ENCODE peak calls at places on chromosome 6, in ten cellular contexts. One of them, this sample, is unnamed.

GRCh38 chr6:147821266-147821665 is 312.8 kb downstream of the SAMD5 start:
- DNase-seq in cardiac fibroblast: no peak
- DNase-seq in stimulated activated CD8-positive, alpha-beta memory T cell treated with anti-CD3 and anti-CD28 coated beads, Interleukin-2, amount 100 ng/mL, for 1 hour: no peak
- DNase-seq in A549: no peak
- DNase-seq in pancreas: no peak
- DNase-seq in A673: no peak
- DNase-seq in activated CD8-positive, alpha-beta memory T cell treated with anti-CD3 and anti-CD28 coated beads, Interleukin-2, amount 50 U/mL, for 4 hours: no peak
- DNase-seq in cortex of kidney: no peak
- DNase-seq in NCI-H1105 treated with DMSO at 0.1 percent for 48 hours: no peak
- DNase-seq in iris pigment epithelial cell: no peak
- DNase-seq in this sample: no peak

GRCh38 chr6:9593566-9593965 is 821.3 kb downstream of the TFAP2A start:
- DNase-seq in cardiac fibroblast: no peak
- DNase-seq in stimulated activated CD8-positive, alpha-beta memory T cell treated with anti-CD3 and anti-CD28 coated beads, Interleukin-2, amount 100 ng/mL, for 1 hour: no peak
- DNase-seq in A549: no peak
- DNase-seq in pancreas: no peak
- DNase-seq in A673: no peak
- DNase-seq in activated CD8-positive, alpha-beta memory T cell treated with anti-CD3 and anti-CD28 coated beads, Interleukin-2, amount 50 U/mL, for 4 hours: no peak
- DNase-seq in cortex of kidney: no peak
- DNase-seq in NCI-H1105 treated with DMSO at 0.1 percent for 48 hours: no peak
- DNase-seq in iris pigment epithelial cell: peak; percentile 8
- DNase-seq in this sample: no peak

GRCh38 chr6:45822269-45822812 is 193.3 kb downstream of the CLIC5 start:
- DNase-seq in cardiac fibroblast: no peak
- DNase-seq in stimulated activated CD8-positive, alpha-beta memory T cell treated with anti-CD3 and anti-CD28 coated beads, Interleukin-2, amount 100 ng/mL, for 1 hour: no peak
- DNase-seq in A549: no peak
- DNase-seq in pancreas: no peak
- DNase-seq in A673: no peak
- DNase-seq in activated CD8-positive, alpha-beta memory T cell treated with anti-CD3 and anti-CD28 coated beads, Interleukin-2, amount 50 U/mL, for 4 hours: no peak
- DNase-seq in cortex of kidney: no peak
- DNase-seq in NCI-H1105 treated with DMSO at 0.1 percent for 48 hours: no peak
- DNase-seq in iris pigment epithelial cell: no peak
- DNase-seq in this sample: no peak

GRCh38 chr6:72616406-72617015 is 5.4 kb upstream of the KCNQ5 start:
- DNase-seq in cardiac fibroblast: peak; percentile 71
- DNase-seq in stimulated activated CD8-positive, alpha-beta memory T cell treated with anti-CD3 and anti-CD28 coated beads, Interleukin-2, amount 100 ng/mL, for 1 hour: no peak
- DNase-seq in A549: no peak
- DNase-seq in pancreas: no peak
- DNase-seq in A673: peak; percentile 58
- DNase-seq in activated CD8-positive, alpha-beta memory T cell treated with anti-CD3 and anti-CD28 coated beads, Interleukin-2, amount 50 U/mL, for 4 hours: no peak
- DNase-seq in cortex of kidney: no peak
- DNase-seq in NCI-H1105 treated with DMSO at 0.1 percent for 48 hours: no peak
- DNase-seq in iris pigment epithelial cell: peak; percentile 50
- DNase-seq in this sample: no peak

GRCh38 chr6:31784270-31784925 is 7.3 kb upstream of the VWA7 start:
- DNase-seq in cardiac fibroblast: no peak
- DNase-seq in stimulated activated CD8-positive, alpha-beta memory T cell treated with anti-CD3 and anti-CD28 coated beads, Interleukin-2, amount 100 ng/mL, for 1 hour: no peak
- DNase-seq in A549: no peak
- DNase-seq in pancreas: no peak
- DNase-seq in A673: no peak
- DNase-seq in activated CD8-positive, alpha-beta memory T cell treated with anti-CD3 and anti-CD28 coated beads, Interleukin-2, amount 50 U/mL, for 4 hours: no peak
- DNase-seq in cortex of kidney: no peak
- DNase-seq in NCI-H1105 treated with DMSO at 0.1 percent for 48 hours: no peak
- DNase-seq in iris pigment epithelial cell: no peak
- DNase-seq in this sample: no peak

GRCh38 chr6:117034547-117034946 is 157.5 kb downstream of the RFX6 start:
- DNase-seq in cardiac fibroblast: no peak
- DNase-seq in stimulated activated CD8-positive, alpha-beta memory T cell treated with anti-CD3 and anti-CD28 coated beads, Interleukin-2, amount 100 ng/mL, for 1 hour: no peak
- DNase-seq in A549: no peak
- DNase-seq in pancreas: no peak
- DNase-seq in A673: no peak
- DNase-seq in activated CD8-positive, alpha-beta memory T cell treated with anti-CD3 and anti-CD28 coated beads, Interleukin-2, amount 50 U/mL, for 4 hours: no peak
- DNase-seq in cortex of kidney: no peak
- DNase-seq in NCI-H1105 treated with DMSO at 0.1 percent for 48 hours: no peak
- DNase-seq in iris pigment epithelial cell: no peak
- DNase-seq in this sample: no peak

GRCh38 chr6:108969776-108970175 is 121.6 kb downstream of the ARMC2 start:
- DNase-seq in cardiac fibroblast: no peak
- DNase-seq in stimulated activated CD8-positive, alpha-beta memory T cell treated with anti-CD3 and anti-CD28 coated beads, Interleukin-2, amount 100 ng/mL, for 1 hour: no peak
- DNase-seq in A549: no peak
- DNase-seq in pancreas: no peak
- DNase-seq in A673: no peak
- DNase-seq in activated CD8-positive, alpha-beta memory T cell treated with anti-CD3 and anti-CD28 coated beads, Interleukin-2, amount 50 U/mL, for 4 hours: no peak
- DNase-seq in cortex of kidney: no peak
- DNase-seq in NCI-H1105 treated with DMSO at 0.1 percent for 48 hours: no peak
- DNase-seq in iris pigment epithelial cell: peak; percentile 47
- DNase-seq in this sample: no peak

GRCh38 chr6:53109612-53110011 is 39.0 kb downstream of the GCM1 start:
- DNase-seq in cardiac fibroblast: no peak
- DNase-seq in stimulated activated CD8-positive, alpha-beta memory T cell treated with anti-CD3 and anti-CD28 coated beads, Interleukin-2, amount 100 ng/mL, for 1 hour: no peak
- DNase-seq in A549: no peak
- DNase-seq in pancreas: no peak
- DNase-seq in A673: no peak
- DNase-seq in activated CD8-positive, alpha-beta memory T cell treated with anti-CD3 and anti-CD28 coated beads, Interleukin-2, amount 50 U/mL, for 4 hours: no peak
- DNase-seq in cortex of kidney: no peak
- DNase-seq in NCI-H1105 treated with DMSO at 0.1 percent for 48 hours: no peak
- DNase-seq in iris pigment epithelial cell: no peak
- DNase-seq in this sample: no peak

GRCh38 chr6:133698272-133698671 is 190.6 kb upstream of the TCF21 start:
- DNase-seq in cardiac fibroblast: no peak
- DNase-seq in stimulated activated CD8-positive, alpha-beta memory T cell treated with anti-CD3 and anti-CD28 coated beads, Interleukin-2, amount 100 ng/mL, for 1 hour: no peak
- DNase-seq in A549: no peak
- DNase-seq in pancreas: no peak
- DNase-seq in A673: no peak
- DNase-seq in activated CD8-positive, alpha-beta memory T cell treated with anti-CD3 and anti-CD28 coated beads, Interleukin-2, amount 50 U/mL, for 4 hours: no peak
- DNase-seq in cortex of kidney: no peak
- DNase-seq in NCI-H1105 treated with DMSO at 0.1 percent for 48 hours: no peak
- DNase-seq in iris pigment epithelial cell: no peak
- DNase-seq in this sample: no peak

GRCh38 chr6:62367601-62368000 is 81.6 kb upstream of the KHDRBS2 start:
- DNase-seq in cardiac fibroblast: no peak
- DNase-seq in stimulated activated CD8-positive, alpha-beta memory T cell treated with anti-CD3 and anti-CD28 coated beads, Interleukin-2, amount 100 ng/mL, for 1 hour: no peak
- DNase-seq in A549: no peak
- DNase-seq in pancreas: no peak
- DNase-seq in A673: no peak
- DNase-seq in activated CD8-positive, alpha-beta memory T cell treated with anti-CD3 and anti-CD28 coated beads, Interleukin-2, amount 50 U/mL, for 4 hours: no peak
- DNase-seq in cortex of kidney: no peak
- DNase-seq in NCI-H1105 treated with DMSO at 0.1 percent for 48 hours: no peak
- DNase-seq in iris pigment epithelial cell: no peak
- DNase-seq in this sample: no peak

GRCh38 chr6:85945454-85946185 is 302.9 kb upstream of the SYNCRIP start:
- DNase-seq in cardiac fibroblast: no peak
- DNase-seq in stimulated activated CD8-positive, alpha-beta memory T cell treated with anti-CD3 and anti-CD28 coated beads, Interleukin-2, amount 100 ng/mL, for 1 hour: no peak
- DNase-seq in A549: no peak
- DNase-seq in pancreas: no peak
- DNase-seq in A673: no peak
- DNase-seq in activated CD8-positive, alpha-beta memory T cell treated with anti-CD3 and anti-CD28 coated beads, Interleukin-2, amount 50 U/mL, for 4 hours: no peak
- DNase-seq in cortex of kidney: no peak
- DNase-seq in NCI-H1105 treated with DMSO at 0.1 percent for 48 hours: no peak
- DNase-seq in iris pigment epithelial cell: no peak
- DNase-seq in this sample: no peak

GRCh38 chr6:76518443-76518842 is 446.0 kb upstream of the IMPG1 start:
- DNase-seq in cardiac fibroblast: no peak
- DNase-seq in stimulated activated CD8-positive, alpha-beta memory T cell treated with anti-CD3 and anti-CD28 coated beads, Interleukin-2, amount 100 ng/mL, for 1 hour: no peak
- DNase-seq in A549: no peak
- DNase-seq in pancreas: no peak
- DNase-seq in A673: no peak
- DNase-seq in activated CD8-positive, alpha-beta memory T cell treated with anti-CD3 and anti-CD28 coated beads, Interleukin-2, amount 50 U/mL, for 4 hours: no peak
- DNase-seq in cortex of kidney: no peak
- DNase-seq in NCI-H1105 treated with DMSO at 0.1 percent for 48 hours: no peak
- DNase-seq in iris pigment epithelial cell: no peak
- DNase-seq in this sample: no peak

GRCh38 chr6:132527791-132528190 is 10.3 kb upstream of the TAAR9 start:
- DNase-seq in cardiac fibroblast: no peak
- DNase-seq in stimulated activated CD8-positive, alpha-beta memory T cell treated with anti-CD3 and anti-CD28 coated beads, Interleukin-2, amount 100 ng/mL, for 1 hour: no peak
- DNase-seq in A549: no peak
- DNase-seq in pancreas: no peak
- DNase-seq in A673: peak; percentile 69
- DNase-seq in activated CD8-positive, alpha-beta memory T cell treated with anti-CD3 and anti-CD28 coated beads, Interleukin-2, amount 50 U/mL, for 4 hours: no peak
- DNase-seq in cortex of kidney: no peak
- DNase-seq in NCI-H1105 treated with DMSO at 0.1 percent for 48 hours: no peak
- DNase-seq in iris pigment epithelial cell: peak; percentile 7
- DNase-seq in this sample: no peak

GRCh38 chr6:134217110-134217509 is 100.8 kb downstream of the SGK1 start:
- DNase-seq in cardiac fibroblast: no peak
- DNase-seq in stimulated activated CD8-positive, alpha-beta memory T cell treated with anti-CD3 and anti-CD28 coated beads, Interleukin-2, amount 100 ng/mL, for 1 hour: no peak
- DNase-seq in A549: no peak
- DNase-seq in pancreas: no peak
- DNase-seq in A673: no peak
- DNase-seq in activated CD8-positive, alpha-beta memory T cell treated with anti-CD3 and anti-CD28 coated beads, Interleukin-2, amount 50 U/mL, for 4 hours: no peak
- DNase-seq in cortex of kidney: no peak
- DNase-seq in NCI-H1105 treated with DMSO at 0.1 percent for 48 hours: no peak
- DNase-seq in iris pigment epithelial cell: no peak
- DNase-seq in this sample: no peak

GRCh38 chr6:56713285-56713684 is 70.6 kb upstream of the DST start:
- DNase-seq in cardiac fibroblast: peak; percentile 79
- DNase-seq in stimulated activated CD8-positive, alpha-beta memory T cell treated with anti-CD3 and anti-CD28 coated beads, Interleukin-2, amount 100 ng/mL, for 1 hour: no peak
- DNase-seq in A549: no peak
- DNase-seq in pancreas: no peak
- DNase-seq in A673: peak; percentile 49
- DNase-seq in activated CD8-positive, alpha-beta memory T cell treated with anti-CD3 and anti-CD28 coated beads, Interleukin-2, amount 50 U/mL, for 4 hours: no peak
- DNase-seq in cortex of kidney: no peak
- DNase-seq in NCI-H1105 treated with DMSO at 0.1 percent for 48 hours: no peak
- DNase-seq in iris pigment epithelial cell: peak; percentile 93
- DNase-seq in this sample: no peak

GRCh38 chr6:6918216-6918983 is 189.4 kb upstream of the RREB1 start:
- DNase-seq in cardiac fibroblast: peak; percentile 69
- DNase-seq in stimulated activated CD8-positive, alpha-beta memory T cell treated with anti-CD3 and anti-CD28 coated beads, Interleukin-2, amount 100 ng/mL, for 1 hour: no peak
- DNase-seq in A549: no peak
- DNase-seq in pancreas: no peak
- DNase-seq in A673: peak; percentile 40
- DNase-seq in activated CD8-positive, alpha-beta memory T cell treated with anti-CD3 and anti-CD28 coated beads, Interleukin-2, amount 50 U/mL, for 4 hours: peak; percentile 51
- DNase-seq in cortex of kidney: no peak
- DNase-seq in NCI-H1105 treated with DMSO at 0.1 percent for 48 hours: no peak
- DNase-seq in iris pigment epithelial cell: peak; percentile 88
- DNase-seq in this sample: peak; percentile 45

GRCh38 chr6:53837875-53838806 is 43.3 kb downstream of the LRRC1 start:
- DNase-seq in cardiac fibroblast: peak; percentile 34
- DNase-seq in stimulated activated CD8-positive, alpha-beta memory T cell treated with anti-CD3 and anti-CD28 coated beads, Interleukin-2, amount 100 ng/mL, for 1 hour: no peak
- DNase-seq in A549: no peak
- DNase-seq in pancreas: no peak
- DNase-seq in A673: peak; percentile 62
- DNase-seq in activated CD8-positive, alpha-beta memory T cell treated with anti-CD3 and anti-CD28 coated beads, Interleukin-2, amount 50 U/mL, for 4 hours: no peak
- DNase-seq in cortex of kidney: no peak
- DNase-seq in NCI-H1105 treated with DMSO at 0.1 percent for 48 hours: peak; percentile 78
- DNase-seq in iris pigment epithelial cell: peak; percentile 46
- DNase-seq in this sample: no peak

GRCh38 chr6:36432151-36432633 is 10.5 kb downstream of the PXT1 start:
- DNase-seq in cardiac fibroblast: peak; percentile 35
- DNase-seq in stimulated activated CD8-positive, alpha-beta memory T cell treated with anti-CD3 and anti-CD28 coated beads, Interleukin-2, amount 100 ng/mL, for 1 hour: no peak
- DNase-seq in A549: no peak
- DNase-seq in pancreas: no peak
- DNase-seq in A673: no peak
- DNase-seq in activated CD8-positive, alpha-beta memory T cell treated with anti-CD3 and anti-CD28 coated beads, Interleukin-2, amount 50 U/mL, for 4 hours: no peak
- DNase-seq in cortex of kidney: no peak
- DNase-seq in NCI-H1105 treated with DMSO at 0.1 percent for 48 hours: no peak
- DNase-seq in iris pigment epithelial cell: peak; percentile 31
- DNase-seq in this sample: no peak

GRCh38 chr6:56889492-56889891 is 65.4 kb upstream of the BEND6 start:
- DNase-seq in cardiac fibroblast: no peak
- DNase-seq in stimulated activated CD8-positive, alpha-beta memory T cell treated with anti-CD3 and anti-CD28 coated beads, Interleukin-2, amount 100 ng/mL, for 1 hour: no peak
- DNase-seq in A549: no peak
- DNase-seq in pancreas: no peak
- DNase-seq in A673: no peak
- DNase-seq in activated CD8-positive, alpha-beta memory T cell treated with anti-CD3 and anti-CD28 coated beads, Interleukin-2, amount 50 U/mL, for 4 hours: no peak
- DNase-seq in cortex of kidney: no peak
- DNase-seq in NCI-H1105 treated with DMSO at 0.1 percent for 48 hours: no peak
- DNase-seq in iris pigment epithelial cell: no peak
- DNase-seq in this sample: no peak

GRCh38 chr6:107128175-107128574 is 12.9 kb upstream of the BEND3 start:
- DNase-seq in cardiac fibroblast: peak; percentile 72
- DNase-seq in stimulated activated CD8-positive, alpha-beta memory T cell treated with anti-CD3 and anti-CD28 coated beads, Interleukin-2, amount 100 ng/mL, for 1 hour: no peak
- DNase-seq in A549: no peak
- DNase-seq in pancreas: no peak
- DNase-seq in A673: no peak
- DNase-seq in activated CD8-positive, alpha-beta memory T cell treated with anti-CD3 and anti-CD28 coated beads, Interleukin-2, amount 50 U/mL, for 4 hours: no peak
- DNase-seq in cortex of kidney: no peak
- DNase-seq in NCI-H1105 treated with DMSO at 0.1 percent for 48 hours: no peak
- DNase-seq in iris pigment epithelial cell: peak; percentile 71
- DNase-seq in this sample: no peak